ENCODE peak calls at places on chromosomes 1 and 21, in seven cellular contexts. L is A549, O is stomach, Z is lower leg skin, G is IMR-90, A is breast epithelium, J is GM12891. D is an unnamed sample.

GRCh38 chr1:25651824-25652741 is 35.5 kb downstream of the MAN1C1 start:
- DNase-seq in L (no peak), O (no peak), Z (no peak), G (no peak), A (no peak), J (no peak), D (no peak)

GRCh38 chr1:30923597-30923996 is 15.0 kb upstream of the SDC3 start:
- DNase-seq in L (no peak), O (no peak), Z (no peak), G (no peak), A (no peak), J (no peak), D (no peak)

GRCh38 chr1:91529856-91530255 is 29.2 kb downstream of the CDC7 start:
- DNase-seq in L (no peak), O (no peak), Z (no peak), G (peak), A (no peak), J (no peak), D (peak)

GRCh38 chr1:185241127-185241526 is 75.9 kb downstream of the IVNS1ABP start:
- DNase-seq in L (no peak), O (no peak), Z (no peak), G (no peak), A (no peak), J (no peak), D (no peak)

GRCh38 chr1:55305735-55306134 is 90.6 kb upstream of the USP24 start:
- DNase-seq in L (no peak), O (no peak), Z (no peak), G (peak), A (no peak), J (no peak), D (no peak)

GRCh38 chr1:62637392-62638105 is 40.2 kb downstream of the ANGPTL3 start:
- DNase-seq in L (no peak), O (no peak), Z (no peak), G (no peak), A (no peak), J (no peak), D (no peak)

GRCh38 chr1:193321242-193321842 is 134.9 kb upstream of the B3GALT2 start:
- DNase-seq in L (no peak), O (no peak), Z (no peak), G (no peak), A (no peak), J (no peak), D (no peak)

GRCh38 chr1:195053478-195053877 is 1554.8 kb downstream of the KCNT2 start:
- DNase-seq in L (no peak), O (no peak), Z (no peak), G (peak), A (no peak), J (no peak), D (no peak)

GRCh38 chr1:17301767-17302166 is 6.2 kb upstream of the PADI4 start:
- DNase-seq in L (no peak), O (no peak), Z (no peak), G (no peak), A (no peak), J (no peak), D (peak)

GRCh38 chr1:66251521-66251920 is 282.4 kb upstream of the SGIP1 start:
- DNase-seq in L (no peak), O (no peak), Z (no peak), G (no peak), A (no peak), J (no peak), D (no peak)

GRCh38 chr1:54777431-54777830 is 13.1 kb upstream of the PARS2 start:
- DNase-seq in L (no peak), O (no peak), Z (no peak), G (no peak), A (no peak), J (no peak), D (no peak)

GRCh38 chr1:29470788-29471119 is 234.4 kb downstream of the PTPRU start:
- DNase-seq in L (no peak), O (no peak), Z (no peak), G (no peak), A (no peak), J (no peak), D (no peak)

GRCh38 chr1:116508984-116509980 is 61.5 kb downstream of the CD58 start:
- DNase-seq in L (peak), O (no peak), Z (no peak), G (peak), A (no peak), J (no peak), D (peak)

GRCh38 chr1:10475510-10475909 is 760 bp downstream of the PEX14 start:
- DNase-seq in L (no peak), O (no peak), Z (no peak), G (no peak), A (no peak), J (no peak), D (peak)

GRCh38 chr1:34985063-34985770 is at the start of gene TMEM35B:
- DNase-seq in L (peak), O (peak), Z (peak), G (peak), A (peak), J (peak), D (peak)

GRCh38 chr1:46522184-46522968 is 29.1 kb downstream of the KNCN start:
- DNase-seq in L (no peak), O (peak), Z (peak), G (peak), A (peak), J (no peak), D (peak)

GRCh38 chr1:90730247-90731022 is 13.3 kb upstream of the BARHL2 start:
- DNase-seq in L (no peak), O (no peak), Z (no peak), G (peak), A (no peak), J (no peak), D (peak)

GRCh38 chr1:235075121-235075954 is 53.3 kb downstream of the TOMM20 start:
- DNase-seq in L (peak), O (peak), Z (no peak), G (peak), A (peak), J (no peak), D (no peak)

GRCh38 chr21:46028547-46029200 is 47.1 kb downstream of the COL6A1 start:
- DNase-seq in L (no peak), O (no peak), Z (no peak), G (peak), A (no peak), J (no peak), D (no peak)

GRCh38 chr1:40532062-40532389 is 589 bp downstream of the ZNF684 start:
- DNase-seq in L (no peak), O (no peak), Z (no peak), G (no peak), A (no peak), J (no peak), D (no peak)
- TF ChIP-seq POLR2A in L (no peak), O (no peak), Z (no peak), G (no peak), A (no peak), J (no peak), D (no peak)

DNA sequence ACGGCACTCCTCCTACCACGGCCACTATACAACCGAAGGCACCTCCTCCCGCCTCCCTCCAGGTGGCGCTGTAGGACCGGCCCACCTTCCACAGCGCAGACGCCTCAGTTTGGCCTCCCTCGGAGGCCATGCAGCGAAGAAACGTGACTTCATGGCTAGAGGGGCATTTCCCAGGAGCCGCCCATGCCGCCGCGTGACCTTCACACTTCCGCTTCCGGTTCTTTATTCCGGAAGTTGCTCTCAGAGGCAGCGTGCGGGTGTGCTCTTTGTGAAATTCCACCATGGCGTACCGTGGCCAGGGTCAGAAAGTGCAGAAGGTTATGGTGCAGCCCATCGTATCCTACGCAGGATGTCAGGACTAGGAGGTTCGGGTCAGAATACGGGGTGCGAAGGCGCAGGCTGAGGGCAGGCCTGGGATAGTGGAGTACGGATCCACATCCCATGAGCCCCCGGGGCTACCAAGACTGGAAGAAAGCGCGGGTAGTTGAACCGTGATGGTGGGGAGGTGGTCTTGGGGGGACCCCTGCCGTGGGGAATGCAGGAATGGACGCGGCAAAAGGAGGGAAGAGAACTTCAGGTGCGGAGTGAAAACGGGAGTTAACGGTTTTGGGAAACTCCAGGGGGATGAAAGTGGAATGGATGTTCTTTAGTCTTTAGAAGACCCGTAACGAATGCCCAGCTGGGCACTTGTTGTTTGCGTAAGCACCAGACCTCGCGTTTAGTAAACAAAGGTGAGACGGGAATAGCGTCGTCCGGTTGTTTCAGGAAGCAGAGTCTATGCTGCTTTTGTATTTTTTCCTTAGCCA is at the start of gene SNRPE:
- DNase-seq in L (peak), O (peak), Z (peak), G (peak), A (peak), J (peak), D (peak)
- TF ChIP-seq POLR2A in L (peak), O (no peak), Z (peak), G (peak), A (peak), J (peak), D (peak)

DNA sequence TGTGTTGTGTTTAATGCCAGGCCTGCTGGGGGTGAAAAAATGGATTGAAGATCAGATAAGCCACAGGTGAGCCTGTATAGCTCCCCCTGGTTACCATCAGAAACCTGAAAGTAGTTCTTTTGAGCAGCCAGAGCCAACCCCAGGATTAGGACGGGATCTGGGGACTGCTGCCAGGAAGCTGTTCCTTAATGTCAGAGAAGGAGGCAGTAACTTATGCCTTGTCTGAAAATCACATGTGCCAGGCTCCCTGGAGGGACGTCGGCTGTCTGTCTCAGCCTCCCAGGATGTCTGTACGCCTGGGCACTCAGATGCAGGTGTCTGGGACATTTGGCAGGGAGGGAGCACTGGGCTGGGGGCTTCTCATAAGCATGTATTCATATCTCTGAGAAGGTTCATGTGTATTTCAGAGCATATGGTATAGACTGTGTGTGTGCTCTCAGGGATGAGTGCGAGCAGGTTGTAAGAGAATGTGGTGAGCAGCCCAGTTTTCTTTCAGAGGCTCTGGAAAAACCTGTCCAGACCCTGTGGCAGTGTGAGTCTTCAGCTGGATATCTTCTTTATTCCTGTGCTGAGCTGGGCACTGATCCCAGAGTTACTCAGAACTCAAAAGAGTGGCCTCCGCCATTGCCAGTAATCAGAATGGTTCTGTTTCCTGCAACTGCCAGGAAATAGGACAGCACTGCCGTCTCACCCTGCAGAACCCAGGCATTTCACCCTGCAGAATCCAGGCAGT is 2.8 kb downstream of the FAM43B start:
- DNase-seq in L (no peak), O (no peak), Z (no peak), G (peak), A (no peak), J (no peak), D (no peak)
- TF ChIP-seq POLR2A in L (no peak), O (no peak), Z (no peak), G (no peak), A (no peak), J (no peak), D (no peak)

GRCh38 chr21:38990424-38990794 is 184.7 kb downstream of the ETS2 start:
- DNase-seq in L (no peak), O (peak), Z (no peak), G (no peak), A (no peak), J (no peak), D (no peak)

GRCh38 chr21:38988211-38989096 is 182.7 kb downstream of the ETS2 start:
- DNase-seq in L (no peak), O (no peak), Z (peak), G (no peak), A (no peak), J (no peak), D (no peak)

GRCh38 chr21:38987551-38988210 is 182.0 kb downstream of the ETS2 start:
- DNase-seq in L (no peak), O (no peak), Z (peak), G (no peak), A (no peak), J (no peak), D (peak)

GRCh38 chr21:38989745-38990423 is 184.2 kb downstream of the ETS2 start:
- DNase-seq in L (no peak), O (peak), Z (no peak), G (peak), A (no peak), J (no peak), D (peak)

GRCh38 chr21:38989097-38989744 is 183.5 kb downstream of the ETS2 start:
- DNase-seq in L (no peak), O (no peak), Z (no peak), G (no peak), A (no peak), J (no peak), D (no peak)
- TF ChIP-seq POLR2A in L (no peak), O (no peak), Z (no peak), G (peak), A (no peak), J (no peak), D (no peak)

DNA sequence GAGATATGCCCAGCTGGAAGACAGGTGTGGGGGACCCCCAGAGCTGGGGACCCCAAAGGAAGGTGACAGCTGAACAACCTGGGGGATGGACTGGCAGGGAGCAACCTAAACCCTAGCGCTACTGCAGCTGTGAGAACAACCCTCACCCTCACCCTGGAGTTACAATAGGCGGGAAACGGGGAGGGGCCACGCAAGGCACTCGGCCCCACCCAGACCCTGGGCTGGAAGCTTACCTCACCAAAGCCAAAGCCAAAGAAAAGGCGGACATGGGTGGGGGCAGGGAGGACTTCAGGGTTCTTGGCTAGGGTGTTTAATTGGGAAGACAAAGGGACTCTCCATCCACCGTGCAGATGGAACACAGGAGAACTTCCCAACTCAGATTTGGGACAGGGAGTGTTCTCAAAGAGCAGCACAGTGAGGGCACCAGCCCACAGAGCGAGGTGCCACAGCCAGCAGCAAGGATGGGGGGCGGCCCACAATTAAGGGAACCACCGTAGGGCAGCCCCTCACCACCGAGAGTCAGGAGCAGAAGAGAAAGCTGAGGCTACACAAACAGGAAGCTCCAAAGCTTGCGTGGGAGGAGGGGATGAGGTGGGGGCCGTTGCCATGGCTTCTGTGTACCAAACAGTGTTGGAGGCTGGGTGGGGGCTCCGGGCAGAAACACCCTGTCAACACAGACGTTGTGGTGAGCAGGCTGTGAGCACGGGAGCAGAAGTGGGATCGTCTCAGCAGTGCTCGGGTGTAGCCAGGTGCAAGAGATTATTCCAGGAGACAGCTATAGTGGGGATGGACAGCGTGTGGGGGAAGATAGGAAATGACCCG is 1.9 kb downstream of the TAGLN2 start:
- DNase-seq in L (peak), O (peak), Z (peak), G (peak), A (peak), J (no peak), D (peak)
- TF ChIP-seq POLR2A in L (peak), O (no peak), Z (peak), G (peak), A (peak), J (peak), D (peak)

DNA sequence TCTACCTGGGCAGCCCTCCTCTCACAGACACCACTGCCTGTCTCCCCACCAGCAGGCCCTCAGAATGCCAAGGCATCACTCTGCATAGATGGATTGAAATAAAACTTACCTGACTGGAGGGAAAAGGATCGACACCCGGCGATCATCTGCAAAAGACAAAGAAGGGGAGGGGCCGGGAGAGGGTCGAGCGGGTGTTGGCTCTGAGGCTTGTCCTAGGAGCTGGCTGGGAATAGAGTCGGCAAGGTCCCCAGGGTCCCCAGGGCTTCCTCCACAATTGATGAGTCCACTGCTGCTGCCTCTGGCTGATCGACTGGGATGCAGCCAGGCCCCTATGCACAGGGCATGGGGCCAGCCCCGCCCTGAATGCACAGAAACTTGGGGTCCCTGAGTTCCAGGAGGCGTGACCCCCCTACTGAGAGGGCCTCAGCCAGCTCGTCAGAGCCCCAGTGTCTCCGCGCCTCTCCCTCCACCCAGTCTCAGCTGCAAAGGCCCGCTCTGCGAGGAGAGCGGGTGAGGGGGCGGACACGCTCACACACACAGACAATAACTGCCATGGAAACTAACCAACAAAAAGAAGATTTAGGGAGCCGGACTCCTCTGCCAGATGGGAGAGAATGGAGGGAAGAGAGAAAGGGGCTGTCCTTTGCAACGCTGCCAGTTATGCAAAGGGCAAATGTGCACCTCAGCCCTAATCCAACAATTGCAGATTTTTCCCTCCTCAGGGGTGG is at the start of gene KLHDC8A:
- DNase-seq in L (no peak), O (no peak), Z (no peak), G (no peak), A (no peak), J (no peak), D (no peak)
- TF ChIP-seq POLR2A in L (no peak), O (no peak), Z (no peak), G (no peak), A (no peak), J (no peak), D (no peak)

GRCh38 chr1:6785318-6785712 is at the start of gene CAMTA1:
- DNase-seq in L (no peak), O (no peak), Z (no peak), G (no peak), A (no peak), J (no peak), D (no peak)
- TF ChIP-seq POLR2A in L (peak), O (no peak), Z (peak), G (peak), A (no peak), J (no peak), D (no peak)

D was measured in erythroblast.